ENCODE peak calls at places on chromosomes 2 and 18, in nine cellular contexts. M is activated CD4-positive, alpha-beta T cell treated with anti-CD3 and anti-CD28 coated beads, Interleukin-2, amount 50 U/mL, for 48 hours; I is NCI-H510A treated with DMSO at 0.1 percent for 48 hours; L is activated CD8-positive, alpha-beta memory T cell treated with anti-CD3 and anti-CD28 coated beads, Interleukin-2, amount 10 ng/mL, durations not matched to agents 7 days and 5 days; W is NCI-H2029 treated with DMSO at 0.1 percent for 48 hours; U is PC-9; X is sciatic nerve; Z is neuronal stem cell; T is left ventricle myocardium inferior. S is an unnamed sample.

GRCh38 chr18:72986103-72986502 is 118.3 kb upstream of the NETO1 start:
- DNase-seq in M (no peak), I (no peak), L (no peak), W (no peak), U (no peak), X (no peak), Z (no peak), T (no peak), S (no peak)

GRCh38 chr2:239727776-239728600 is 297.2 kb downstream of the NDUFA10 start:
- DNase-seq in M (no peak), I (no peak), L (no peak), W (no peak), U (no peak), X (peak; percentile 66), Z (no peak), T (peak; percentile 40), S (no peak)

GRCh38 chr2:239193426-239193825 is 207.4 kb downstream of the HDAC4 start:
- DNase-seq in M (no peak), I (no peak), L (no peak), W (no peak), U (no peak), X (peak; percentile 60), Z (no peak), T (no peak), S (peak; percentile 14)

GRCh38 chr2:237878321-237879057 is 19.1 kb downstream of the RAMP1 start:
- DNase-seq in M (no peak), I (no peak), L (no peak), W (no peak), U (no peak), X (no peak), Z (no peak), T (no peak), S (no peak)

GRCh38 chr2:202721621-202722020 is 86.9 kb downstream of the FAM117B start:
- DNase-seq in M (no peak), I (no peak), L (no peak), W (no peak), U (no peak), X (no peak), Z (no peak), T (no peak), S (no peak)

GRCh38 chr2:45497355-45497754 is 113.7 kb downstream of the SRBD1 start:
- DNase-seq in M (peak; percentile 64), I (no peak), L (peak; percentile 43), W (no peak), U (no peak), X (no peak), Z (no peak), T (no peak), S (no peak)

GRCh38 chr2:134310450-134311079 is 56.7 kb downstream of the MGAT5 start:
- DNase-seq in M (no peak), I (no peak), L (no peak), W (no peak), U (no peak), X (no peak), Z (no peak), T (no peak), S (peak; percentile 69)

GRCh38 chr2:172100080-172101007 is 2.4 kb downstream of the DLX2 start:
- DNase-seq in M (no peak), I (no peak), L (no peak), W (no peak), U (peak; percentile 37), X (peak; percentile 58), Z (peak; percentile 37), T (no peak), S (no peak)